ENCODE peak calls at places on chromosomes 1 and 21, in nine cellular contexts. E is heart left ventricle, Y is spleen, O is breast epithelium, L is esophagus muscularis mucosa, X is sigmoid colon, N is IMR-90, M is right lobe of liver, J is HCT116. K is an unnamed sample.

GRCh38 chr1:70411360-70411844 is 334 bp downstream of the CTH start:
- DNase-seq in E (no peak), Y (peak; percentile 86), O (no peak), L (no peak), X (no peak), N (peak; percentile 39), M (no peak), J (no peak), K (no peak)

GRCh38 chr1:169472759-169473158 is 13.0 kb downstream of the SLC19A2 start:
- DNase-seq in E (no peak), Y (no peak), O (no peak), L (no peak), X (no peak), N (no peak), M (no peak), J (no peak), K (no peak)

GRCh38 chr1:185998391-185998790 is 264.2 kb downstream of the HMCN1 start:
- DNase-seq in E (no peak), Y (no peak), O (no peak), L (no peak), X (no peak), N (no peak), M (no peak), J (no peak), K (no peak)

GRCh38 chr1:206814716-206815341 is 42.5 kb upstream of the IL10 start:
- DNase-seq in E (peak; percentile 54), Y (no peak), O (no peak), L (no peak), X (no peak), N (peak; percentile 79), M (no peak), J (no peak), K (no peak)

GRCh38 chr1:114620419-114620818 is 39.0 kb upstream of the BCAS2 start:
- DNase-seq in E (no peak), Y (no peak), O (no peak), L (no peak), X (no peak), N (no peak), M (no peak), J (no peak), K (no peak)

GRCh38 chr1:232628335-232629214 is 1.4 kb downstream of the SIPA1L2 start:
- DNase-seq in E (no peak), Y (no peak), O (no peak), L (no peak), X (no peak), N (peak; percentile 52), M (no peak), J (no peak), K (no peak)

GRCh38 chr1:90725961-90726715 is 9.0 kb upstream of the BARHL2 start:
- DNase-seq in E (no peak), Y (no peak), O (no peak), L (peak; percentile 89), X (no peak), N (peak; percentile 1), M (no peak), J (no peak), K (no peak)

GRCh38 chr1:154624756-154625643 is 17.0 kb upstream of the ADAR start:
- DNase-seq in E (no peak), Y (no peak), O (no peak), L (no peak), X (no peak), N (peak; percentile 97), M (no peak), J (no peak), K (no peak)

GRCh38 chr1:226934483-226935237 is 5.4 kb upstream of the COQ8A start:
- DNase-seq in E (no peak), Y (no peak), O (no peak), L (no peak), X (no peak), N (no peak), M (no peak), J (no peak), K (no peak)

GRCh38 chr1:26923711-26924110 is 2.2 kb downstream of the NUDC start:
- DNase-seq in E (no peak), Y (no peak), O (no peak), L (no peak), X (no peak), N (peak; percentile 52), M (no peak), J (no peak), K (no peak)

GRCh38 chr1:26921126-26921461 is 449 bp upstream of the NUDC start:
- DNase-seq in E (no peak), Y (peak; percentile 74), O (no peak), L (no peak), X (no peak), N (no peak), M (no peak), J (no peak), K (no peak)

GRCh38 chr1:26921462-26922200 is at the start of gene NUDC:
- DNase-seq in E (peak; percentile 98), Y (peak; percentile 99), O (peak; percentile 97), L (peak; percentile 98), X (peak; percentile 99), N (peak; percentile 96), M (peak; percentile 99), J (peak; percentile 92), K (peak; percentile 95)

GRCh38 chr1:26922201-26922729 is 722 bp downstream of the NUDC start:
- DNase-seq in E (no peak), Y (no peak), O (no peak), L (no peak), X (no peak), N (peak; percentile 12), M (no peak), J (no peak), K (no peak)

DNA sequence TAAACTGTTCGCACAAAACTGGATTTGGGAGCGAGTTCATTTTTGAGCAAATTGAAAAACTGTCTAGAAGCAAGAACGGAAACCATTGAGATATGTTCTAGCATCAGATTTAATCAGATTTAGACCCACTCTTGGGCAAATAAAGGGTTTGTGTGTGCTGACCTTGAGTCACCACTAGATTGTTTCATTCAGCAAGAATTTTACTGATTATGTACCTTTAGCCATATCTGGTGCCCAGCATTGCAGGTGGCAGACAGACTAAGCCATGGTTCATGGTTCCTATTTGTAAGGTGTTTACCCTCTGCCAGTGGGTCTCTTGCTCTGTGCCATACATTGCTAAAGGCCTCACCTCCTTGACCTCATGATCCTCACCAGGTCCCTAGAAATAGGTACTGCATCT is 1.4 kb downstream of the NUDC start:
- DNase-seq in E (no peak), Y (no peak), O (no peak), L (no peak), X (no peak), N (no peak), M (no peak), J (no peak), K (no peak)
- H3K36me3 ChIP-seq in E (peaks cover 45% of the 10 kb centered on the region), Y (peaks cover 40% of the 10 kb centered on the region), O (no peaks in the 10 kb centered on the region), L (peaks cover 38% of the 10 kb centered on the region), X (peaks cover 19% of the 10 kb centered on the region), N (peaks cover 14% of the 10 kb centered on the region), M (no peaks in the 10 kb centered on the region), J (peaks cover 16% of the 10 kb centered on the region), K (no peaks in the 10 kb centered on the region)

GRCh38 chr1:16149146-16149545 is 6.7 kb downstream of the EPHA2 start:
- DNase-seq in E (no peak), Y (no peak), O (no peak), L (no peak), X (no peak), N (no peak), M (no peak), J (no peak), K (no peak)
- TF ChIP-seq POLR2A in E (no peak), Y (no peak), O (no peak), L (no peak), X (no peak), N (no peak), M (no peak), J (no peak), K (no peak)

GRCh38 chr21:34910396-34910795 is 138.7 kb downstream of the RUNX1 start:
- DNase-seq in E (no peak), Y (no peak), O (no peak), L (no peak), X (no peak), N (no peak), M (peak; percentile 82), J (no peak), K (no peak)

GRCh38 chr21:34913786-34914185 is 135.3 kb downstream of the RUNX1 start:
- DNase-seq in E (no peak), Y (no peak), O (no peak), L (no peak), X (no peak), N (peak; percentile 31), M (no peak), J (no peak), K (no peak)

GRCh38 chr21:34914239-34914638 is 134.9 kb downstream of the RUNX1 start:
- DNase-seq in E (no peak), Y (no peak), O (no peak), L (no peak), X (no peak), N (no peak), M (no peak), J (no peak), K (no peak)

GRCh38 chr21:34911360-34911759 is 137.7 kb downstream of the RUNX1 start:
- DNase-seq in E (no peak), Y (peak; percentile 84), O (no peak), L (no peak), X (no peak), N (no peak), M (no peak), J (no peak), K (no peak)

DNA sequence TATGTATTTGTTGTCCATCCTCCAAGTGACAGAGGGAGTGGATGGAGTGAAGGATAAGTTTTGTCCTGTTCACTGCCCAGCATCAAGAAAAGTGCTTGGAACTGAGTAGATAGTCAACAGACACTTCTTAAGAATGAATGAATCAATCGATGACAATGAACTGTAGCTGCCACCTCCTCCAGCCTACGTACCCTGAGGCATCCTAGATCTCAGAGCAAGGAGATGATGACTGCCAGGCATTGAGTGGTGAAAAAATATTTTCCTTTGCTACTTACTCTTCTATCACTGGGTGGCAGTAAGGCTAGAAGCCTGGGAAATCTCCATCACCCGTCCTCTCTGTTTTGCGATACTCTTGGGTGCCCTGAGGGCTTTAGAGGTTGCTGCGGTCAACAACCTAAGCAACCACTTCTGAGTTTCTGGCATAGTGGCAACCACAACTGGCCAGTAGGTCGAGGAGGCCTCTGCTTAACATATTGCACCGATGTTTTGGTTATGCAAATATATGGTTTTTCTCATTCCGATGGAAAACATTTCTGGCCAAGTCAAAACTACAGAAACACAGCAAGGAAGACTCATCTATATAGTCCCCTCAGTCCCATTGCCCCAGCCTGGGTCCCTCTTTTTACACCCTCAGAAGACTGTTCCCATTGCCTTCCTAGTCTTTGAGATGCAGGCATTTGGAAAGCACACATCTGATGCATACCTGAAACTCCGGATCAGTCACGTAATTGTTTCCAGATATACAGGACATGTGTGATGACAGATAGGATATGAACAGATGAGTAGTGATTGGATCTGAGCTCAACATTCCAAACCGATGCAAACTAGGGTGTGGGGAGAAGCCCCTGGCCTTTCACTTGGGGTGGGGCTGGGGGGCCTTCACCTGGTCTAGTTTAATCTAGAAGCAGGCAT is 136.8 kb downstream of the RUNX1 start:
- DNase-seq in E (no peak), Y (no peak), O (no peak), L (no peak), X (no peak), N (no peak), M (no peak), J (no peak), K (no peak)
- TF ChIP-seq CTCF in E (no peak), Y (no peak), O (no peak), L (no peak), X (no peak), N (no peak), M (no peak), J (no peak), K (no peak)

DNA sequence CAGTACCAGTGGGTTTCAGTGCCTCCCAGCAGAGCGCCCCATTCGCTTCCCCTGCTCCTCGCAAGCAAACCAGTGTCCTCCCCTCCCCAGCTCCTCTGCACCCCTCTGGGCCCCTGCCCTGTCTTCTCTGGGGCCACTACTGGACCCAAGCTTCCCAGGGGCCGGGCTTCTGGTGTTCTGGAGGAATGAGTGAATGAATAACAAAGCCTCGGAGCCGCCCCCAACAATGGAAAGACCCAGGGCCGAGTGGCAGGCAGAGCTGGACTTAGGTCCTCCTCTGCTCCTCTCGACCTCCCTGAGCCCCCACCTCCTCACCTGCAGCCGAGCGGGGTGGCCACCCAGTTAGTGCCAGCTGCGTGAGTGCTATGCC is 37.6 kb downstream of the MATN1 start:
- DNase-seq in E (no peak), Y (no peak), O (peak; percentile 47), L (no peak), X (peak; percentile 64), N (no peak), M (no peak), J (no peak), K (peak; percentile 18)
- H3K36me3 ChIP-seq in E (no peaks in the 10 kb centered on the region), Y (no peaks in the 10 kb centered on the region), O (no peaks in the 10 kb centered on the region), L (no peaks in the 10 kb centered on the region), X (no peaks in the 10 kb centered on the region), N (no peaks in the 10 kb centered on the region), M (no peaks in the 10 kb centered on the region), J (no peaks in the 10 kb centered on the region), K (no peaks in the 10 kb centered on the region)